ENCODE peak calls at places on chromosome 22, in seven cellular contexts. R, A, N, G, C, Q and M are unnamed samples.

GRCh38 chr22:16563555-16564520 is 28.8 kb downstream of the CCT8L2 start:
- DNase-seq in G (no peak), R (no peak), Q (no peak), C (no peak), A (no peak), N (no peak), M (no peak)

GRCh38 chr22:28742562-28742962 is 723 bp downstream of the HSCB start:
- DNase-seq in A (no peak), C (no peak), Q (no peak), N (no peak), G (no peak), R (no peak), M (no peak)

GRCh38 chr22:30116362-30117117 is 36.3 kb downstream of the HORMAD2 start:
- DNase-seq in R (peak), G (peak), N (peak), C (peak), A (no peak), Q (no peak), M (peak)

GRCh38 chr22:36068776-36069344 is 40.2 kb upstream of the RBFOX2 start:
- DNase-seq in N (no peak), G (no peak), C (peak), Q (no peak), R (no peak), A (no peak), M (no peak)

GRCh38 chr22:38271927-38272372 is 860 bp downstream of the TMEM184B start:
- DNase-seq in G (no peak), Q (no peak), A (no peak), C (peak), N (peak), R (peak), M (no peak)

GRCh38 chr22:22569218-22569617 is 10.2 kb upstream of the PRAME start:
- DNase-seq in A (no peak), N (no peak), C (no peak), G (no peak), R (no peak), Q (no peak), M (no peak)

GRCh38 chr22:37462426-37462825 is 23.8 kb downstream of the MFNG start:
- DNase-seq in G (no peak), A (no peak), N (no peak), Q (no peak), R (no peak), C (no peak), M (no peak)

GRCh38 chr22:48902001-48902869 is 925.4 kb downstream of the BRD1 start:
- DNase-seq in G (no peak), N (no peak), R (no peak), A (no peak), C (no peak), Q (no peak), M (no peak)

GRCh38 chr22:32103648-32104326 is 55.3 kb downstream of the C22orf42 start:
- DNase-seq in N (no peak), Q (no peak), A (no peak), R (no peak), G (no peak), C (peak), M (peak)

GRCh38 chr22:42190274-42190673 is 59.7 kb upstream of the CYP2D6 start:
- DNase-seq in G (peak), N (no peak), Q (no peak), A (no peak), R (no peak), C (no peak), M (no peak)

GRCh38 chr22:29400576-29400975 is 12.2 kb upstream of the AP1B1 start:
- DNase-seq in R (no peak), G (no peak), N (no peak), Q (no peak), C (peak), A (no peak), M (no peak)

GRCh38 chr22:19707347-19708322 is 6.7 kb upstream of the SEPTIN5 start:
- DNase-seq in R (no peak), C (no peak), G (no peak), Q (no peak), N (no peak), A (peak), M (no peak)

GRCh38 chr22:22703715-22704114 is 59.3 kb downstream of the GGTLC2 start:
- DNase-seq in R (no peak), A (no peak), N (no peak), Q (no peak), G (no peak), C (peak), M (peak)

GRCh38 chr22:47029244-47030001 is 267.0 kb downstream of the TBC1D22A start:
- DNase-seq in Q (no peak), G (no peak), R (no peak), A (no peak), N (no peak), C (no peak), M (no peak)

GRCh38 chr22:42160251-42160650 is 29.6 kb upstream of the CYP2D6 start:
- DNase-seq in Q (no peak), C (no peak), A (no peak), G (no peak), N (no peak), R (no peak), M (no peak)

GRCh38 chr22:34800265-34800664 is 265.7 kb upstream of the ISX start:
- DNase-seq in C (no peak), G (peak), A (no peak), R (no peak), Q (no peak), N (no peak), M (no peak)

GRCh38 chr22:22700631-22701030 is 56.2 kb downstream of the GGTLC2 start:
- DNase-seq in R (no peak), Q (no peak), C (no peak), A (no peak), N (no peak), G (no peak), M (no peak)

GRCh38 chr22:36160499-36160942 is at the start of gene APOL3:
- DNase-seq in R (no peak), A (peak), N (no peak), Q (no peak), G (peak), C (peak), M (peak)

GRCh38 chr22:19713650-19714319 is 518 bp upstream of the SEPTIN5 start:
- DNase-seq in Q (peak), A (no peak), N (no peak), R (peak), C (no peak), G (no peak), M (no peak)

GRCh38 chr22:36478966-36479365 is 2.5 kb downstream of the TXN2 start:
- DNase-seq in N (no peak), Q (no peak), G (peak), R (no peak), A (no peak), C (no peak), M (no peak)

GRCh38 chr22:38250642-38251354 is 22.0 kb downstream of the TMEM184B start:
- DNase-seq in N (no peak), G (no peak), C (no peak), A (no peak), R (no peak), Q (no peak), M (no peak)

GRCh38 chr22:39927544-39927943 is 26.7 kb downstream of the GRAP2 start:
- DNase-seq in A (no peak), R (no peak), Q (no peak), G (no peak), N (no peak), C (no peak), M (no peak)
- TF ChIP-seq CTCF in A (no peak), R (peak), Q (peak), G (no peak), N (no peak), C (peak), M (no peak)

DNA sequence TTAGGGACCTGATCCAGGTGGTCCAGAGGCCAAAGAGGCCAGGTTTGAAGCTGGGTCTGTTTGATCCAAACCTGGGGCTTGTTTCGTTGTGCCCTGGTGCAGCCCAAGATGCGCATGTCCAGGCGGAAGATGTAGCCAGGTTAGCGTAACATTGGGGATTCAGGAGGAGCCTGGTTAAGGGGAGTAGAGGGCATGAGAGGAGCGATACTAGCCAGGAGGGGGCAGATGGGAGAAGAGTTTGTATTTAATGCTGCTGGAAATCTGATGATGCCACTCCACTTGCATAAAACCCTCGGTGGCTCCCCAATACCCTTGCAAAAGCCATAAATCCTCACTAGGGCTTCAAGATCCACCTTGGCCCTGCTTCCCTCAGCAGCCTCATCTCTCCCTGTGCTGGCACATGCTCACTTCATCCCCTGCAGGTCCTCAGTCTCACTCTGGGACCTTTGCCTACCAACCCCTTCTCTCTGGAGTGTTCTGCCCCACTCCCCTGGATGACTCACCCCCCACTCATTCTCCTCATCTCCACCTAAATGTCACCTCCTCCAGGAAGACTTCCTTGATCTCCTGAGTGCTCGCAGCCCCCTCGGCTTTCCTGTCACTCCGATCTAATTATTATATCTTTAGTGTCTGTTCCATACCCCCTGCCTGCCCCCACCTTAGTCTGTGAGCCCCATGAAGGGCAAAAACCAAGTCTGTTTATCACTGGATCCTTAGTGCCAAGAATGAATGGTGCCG is 95.9 kb downstream of the MIAT start:
- DNase-seq in C (no peak), R (peak), Q (no peak), N (no peak), G (no peak), A (no peak), M (no peak)
- TF ChIP-seq CTCF in C (no peak), R (peak), Q (no peak), N (peak), G (no peak), A (no peak), M (no peak)

DNA sequence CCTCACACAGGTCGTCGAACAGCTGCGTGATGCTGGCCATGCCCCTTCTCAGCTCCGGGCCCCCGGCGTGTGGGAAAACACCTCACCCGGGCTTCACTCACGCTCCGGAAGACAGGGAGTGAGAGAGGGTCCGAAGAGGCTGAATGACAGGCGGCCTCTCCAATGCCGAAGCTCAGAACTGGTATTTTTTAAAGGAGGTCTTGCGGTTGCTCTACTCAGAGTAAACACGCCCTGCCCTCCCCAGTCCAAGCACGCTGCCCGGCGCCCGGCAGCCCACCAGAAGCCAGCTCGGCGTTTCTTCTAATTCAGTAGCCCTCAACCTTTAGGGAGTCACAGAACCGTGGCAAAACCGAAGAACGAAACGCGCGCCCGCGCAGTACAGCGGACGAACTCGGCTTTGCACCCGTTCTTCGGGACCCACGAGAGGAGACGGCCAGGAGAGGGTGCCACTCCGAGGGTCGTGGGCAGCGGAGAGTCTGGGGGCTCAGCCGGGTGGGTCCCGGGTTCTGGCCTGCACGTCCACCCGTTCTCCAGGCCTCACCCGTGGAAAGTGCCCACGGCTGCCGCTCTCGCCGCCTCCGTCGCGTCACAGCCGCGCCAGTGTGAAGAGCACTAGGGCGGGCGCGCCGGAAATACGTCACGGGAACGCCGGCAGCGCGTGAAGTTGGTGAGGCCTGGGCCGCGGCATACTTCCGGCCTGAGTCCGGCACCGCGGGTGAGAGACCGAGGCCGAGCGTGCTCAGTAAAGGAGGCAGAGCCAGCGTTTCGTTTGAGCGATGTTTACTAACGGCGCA is at the start of gene TUBGCP6:
- DNase-seq in G (peak), R (peak), C (peak), N (peak), A (peak), Q (peak), M (peak)
- TF ChIP-seq CTCF in G (no peak), R (peak), C (no peak), N (peak), A (no peak), Q (peak), M (no peak)

DNA sequence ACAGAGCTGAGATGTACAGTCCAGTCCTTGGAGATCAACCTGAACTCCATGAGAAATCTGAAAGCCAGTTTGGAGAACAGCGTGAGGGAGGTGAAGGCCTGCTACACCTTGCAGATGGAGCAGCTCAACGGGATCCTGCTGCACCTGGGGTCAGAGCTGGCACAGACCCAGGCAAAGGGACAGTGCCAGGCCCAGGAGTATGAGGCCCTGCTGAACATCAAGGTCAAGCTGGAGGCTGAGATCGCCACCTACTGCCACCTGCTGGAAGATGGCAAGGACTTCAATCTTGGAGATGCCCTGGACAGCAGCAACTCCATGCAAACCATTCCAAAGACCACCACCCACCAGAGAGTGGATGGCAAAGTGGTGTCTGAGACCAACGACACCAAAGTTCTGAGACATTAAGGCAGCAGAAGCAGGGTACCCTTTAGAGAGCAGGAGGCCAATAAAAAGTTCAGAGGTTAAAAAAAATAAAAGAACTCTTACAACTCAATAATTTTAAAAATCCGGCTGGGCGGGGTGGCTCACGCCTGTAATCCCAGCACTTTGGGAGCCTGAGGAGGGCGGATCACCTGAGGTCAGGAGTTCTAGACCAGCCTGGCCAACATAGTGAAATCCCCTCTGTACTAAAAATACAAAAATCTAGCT is 69.9 kb upstream of the RTL6 start:
- DNase-seq in G (peak), C (peak), R (no peak), Q (peak), A (no peak), N (no peak), M (peak)
- TF ChIP-seq CTCF in G (peak), C (peak), R (peak), Q (peak), A (peak), N (peak), M (peak)

DNA sequence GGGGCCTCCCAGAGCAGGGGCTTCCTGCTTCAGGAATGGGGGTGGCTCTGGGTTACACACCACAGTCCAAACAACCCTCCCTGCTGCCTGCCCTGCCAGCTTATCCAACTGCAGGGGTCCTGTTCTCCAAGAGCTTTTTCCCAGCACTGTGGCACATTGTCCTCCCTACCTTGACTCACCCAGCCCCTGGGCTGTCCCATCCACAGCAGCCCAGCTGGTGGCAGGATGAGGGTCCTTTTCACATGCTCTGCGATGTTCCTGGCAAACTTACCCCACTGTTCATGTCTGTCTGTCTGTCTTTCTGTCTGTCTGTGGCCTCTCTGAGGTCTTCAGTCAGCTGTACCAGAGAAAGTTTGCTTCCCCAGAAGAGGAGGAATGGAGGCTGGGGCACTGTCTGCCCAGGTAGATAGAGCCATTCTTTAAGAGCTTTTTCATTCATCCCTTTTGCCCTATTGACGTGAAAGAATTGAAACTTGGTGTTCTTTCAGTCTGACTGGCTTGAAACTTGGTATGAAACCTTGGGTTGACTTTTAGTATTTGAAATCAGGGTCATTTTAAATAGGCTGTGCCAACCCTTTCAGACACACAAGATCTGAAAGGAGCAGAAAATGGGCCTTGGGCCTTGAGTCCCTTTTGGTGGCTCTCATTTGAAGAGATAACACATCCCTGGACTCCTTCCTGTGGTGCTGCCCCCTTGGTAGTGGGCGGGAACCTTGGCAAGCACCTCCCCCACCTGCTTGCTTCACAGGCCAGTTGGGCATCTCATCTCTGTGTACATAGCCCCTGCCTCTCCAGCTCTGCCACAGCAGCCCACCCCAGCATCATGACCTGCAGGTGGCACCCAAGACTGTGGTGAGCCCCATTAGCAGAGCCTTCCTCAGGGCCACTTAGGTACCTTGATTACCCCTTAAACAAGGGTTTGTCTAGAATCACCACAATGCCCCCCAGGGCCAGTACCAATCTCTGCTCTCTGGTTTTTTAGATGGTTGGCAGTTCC is 74.6 kb upstream of the SUSD2 start:
- DNase-seq in A (peak), N (no peak), R (peak), C (no peak), Q (no peak), G (no peak), M (no peak)
- TF ChIP-seq CTCF in A (no peak), N (peak), R (peak), C (peak), Q (peak), G (no peak), M (peak)

DNA sequence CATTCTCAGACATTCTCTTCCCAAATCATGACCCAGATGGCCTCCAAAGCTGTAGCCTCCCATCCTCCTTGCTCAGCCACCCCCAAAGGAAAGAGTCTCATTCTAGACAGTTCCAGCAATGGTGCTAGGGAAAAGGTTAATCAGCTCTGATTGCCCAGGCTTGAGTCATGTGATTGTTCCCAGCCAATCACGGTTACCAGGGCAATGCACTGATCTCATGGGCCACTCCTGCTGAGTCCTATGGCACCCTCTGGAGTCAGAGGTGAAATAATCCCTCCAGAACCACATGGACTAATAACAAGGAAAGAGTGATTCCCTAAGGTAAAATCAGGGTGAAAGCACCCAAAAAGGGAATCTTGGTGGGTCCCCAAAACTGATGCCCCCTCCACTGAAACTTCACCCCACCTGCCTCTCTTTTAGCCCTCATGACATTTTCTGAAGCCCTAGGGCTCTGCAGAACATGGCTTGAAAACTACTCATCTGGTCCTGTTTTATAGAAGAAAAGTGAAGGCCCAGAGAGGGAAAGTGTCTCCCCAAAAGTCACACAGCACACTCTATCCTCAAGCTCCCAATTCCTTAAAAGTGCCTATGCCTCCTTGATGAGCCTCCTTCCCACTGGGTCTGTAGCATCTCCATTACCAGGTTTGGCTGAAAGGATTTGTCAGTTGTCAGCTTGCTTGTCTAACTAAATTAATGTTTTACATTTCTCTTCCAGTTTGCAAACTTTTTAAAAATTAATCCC is 203.7 kb downstream of the MN1 start:
- DNase-seq in Q (no peak), A (no peak), C (peak), R (no peak), G (no peak), N (no peak), M (peak)
- TF ChIP-seq CTCF in Q (no peak), A (no peak), C (peak), R (no peak), G (no peak), N (peak), M (no peak)

DNA sequence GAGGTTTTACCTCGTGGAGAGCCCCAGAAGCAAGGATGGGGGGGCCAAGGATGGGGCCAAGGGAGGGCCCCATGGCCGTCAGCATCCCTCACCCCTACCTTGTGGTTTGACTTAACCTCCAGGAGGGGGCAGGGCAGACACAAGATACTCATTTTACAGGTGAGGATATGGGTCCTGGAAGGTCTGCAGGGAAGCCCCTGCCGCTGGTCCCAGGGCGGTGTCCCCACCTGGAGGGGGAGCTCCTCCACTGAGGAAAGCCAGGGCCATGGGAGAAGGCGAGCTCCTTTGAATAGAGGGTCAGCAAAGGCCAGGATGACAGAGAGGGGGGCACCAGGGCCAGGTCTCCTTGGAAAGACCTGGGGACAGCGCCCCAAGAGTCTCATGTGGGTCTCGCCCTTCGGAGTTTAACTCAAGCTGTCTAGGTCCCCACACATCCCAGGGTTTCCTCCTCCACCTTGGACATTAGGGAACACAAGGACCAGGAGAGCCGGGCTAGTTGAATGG is 5.9 kb upstream of the ADORA2A start:
- DNase-seq in N (no peak), C (peak), G (no peak), A (peak), R (peak), Q (no peak), M (peak)
- TF ChIP-seq CTCF in N (peak), C (peak), G (no peak), A (peak), R (peak), Q (peak), M (peak)